ENCODE peak calls at places on chromosomes 1 and 21, in seven cellular contexts. D is glutamatergic neuron, P is choroid plexus epithelial cell, B is HFFc6, S is GM06990, M is ovary, J is esophagus muscularis mucosa. H is an unnamed sample.
A peak's percentile ranks its signal among the peaks of the same experiment; 100 is the strongest.

GRCh38 chr1:1616045-1616821 is 933 bp downstream of the MIB2 start:
- DNase-seq in D (peak; percentile 49), P (no peak), B (peak; percentile 16), S (peak; percentile 54), M (no peak), J (no peak), H (no peak)

GRCh38 chr1:168903237-168903830 is 174.3 kb upstream of the DPT start:
- DNase-seq in D (no peak), P (no peak), B (no peak), S (no peak), M (no peak), J (no peak), H (no peak)

GRCh38 chr1:66333463-66334232 is 200.3 kb upstream of the SGIP1 start:
- DNase-seq in D (no peak), P (no peak), B (no peak), S (no peak), M (no peak), J (no peak), H (no peak)

GRCh38 chr1:24955161-24955560 is 25.1 kb upstream of the RUNX3 start:
- DNase-seq in D (no peak), P (peak; percentile 67), B (peak; percentile 88), S (no peak), M (no peak), J (no peak), H (no peak)

GRCh38 chr1:2817784-2818564 is 16.5 kb upstream of the TTC34 start:
- DNase-seq in D (no peak), P (no peak), B (no peak), S (no peak), M (no peak), J (no peak), H (no peak)

GRCh38 chr1:68321084-68321685 is 88.9 kb upstream of the WLS start:
- DNase-seq in D (peak; percentile 65), P (peak; percentile 81), B (peak; percentile 48), S (no peak), M (peak; percentile 76), J (no peak), H (no peak)

GRCh38 chr1:206469411-206469932 is 804 bp upstream of the IKBKE start:
- DNase-seq in D (no peak), P (no peak), B (no peak), S (peak; percentile 49), M (no peak), J (no peak), H (no peak)

GRCh38 chr1:241560511-241561187 is 28.5 kb downstream of the KMO start:
- DNase-seq in D (no peak), P (peak; percentile 9), B (no peak), S (no peak), M (no peak), J (no peak), H (no peak)

GRCh38 chr1:152533327-152533938 is 19.2 kb downstream of the CRCT1 start:
- DNase-seq in D (peak; percentile 81), P (peak; percentile 4), B (peak; percentile 31), S (no peak), M (no peak), J (no peak), H (no peak)
- TF ChIP-seq CTCF in D (peak; percentile 76), P (peak; percentile 37), B (peak; percentile 77), S (peak; percentile 84), M (no peak), J (peak; percentile 11), H (no peak)

DNA sequence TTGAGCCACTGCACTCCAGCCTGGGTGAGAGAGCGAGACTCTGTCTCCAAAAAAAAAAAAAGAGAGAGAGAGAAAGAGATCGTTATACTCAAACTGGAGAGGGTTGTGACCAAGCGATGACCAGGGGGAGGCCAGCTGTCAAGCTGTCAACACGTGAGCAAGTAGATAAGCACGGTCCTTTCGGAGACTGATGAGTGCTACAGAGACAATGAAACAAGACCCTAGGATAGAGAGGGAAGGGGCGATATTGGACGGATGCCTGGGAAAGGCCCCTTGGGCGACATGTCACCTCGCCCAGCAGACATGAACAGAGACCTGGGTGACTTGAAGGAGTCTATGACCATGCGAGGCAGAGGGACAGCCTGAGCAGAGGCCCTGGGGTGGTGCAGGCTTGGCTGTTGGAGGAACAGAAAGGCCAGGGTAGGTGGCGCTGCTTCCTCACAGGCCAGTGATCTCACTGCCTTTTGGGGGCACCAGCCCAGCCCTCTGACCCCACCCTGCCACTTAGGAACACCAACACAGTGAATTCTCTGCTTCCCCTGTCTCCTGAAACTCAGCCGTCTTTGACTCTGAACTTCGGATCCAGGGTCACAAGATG is 100.8 kb upstream of the IFFO2 start:
- DNase-seq in D (no peak), P (no peak), B (no peak), S (no peak), M (no peak), J (no peak), H (no peak)
- TF ChIP-seq CTCF in D (no peak), P (no peak), B (peak; percentile 15), S (peak; percentile 10), M (no peak), J (no peak), H (no peak)

GRCh38 chr21:33458861-33459260 is 20.9 kb downstream of the TMEM50B start:
- DNase-seq in D (no peak), P (no peak), B (peak; percentile 23), S (no peak), M (no peak), J (no peak), H (no peak)
- TF ChIP-seq CTCF in D (no peak), P (no peak), B (no peak), S (no peak), M (no peak), J (no peak), H (no peak)

DNA sequence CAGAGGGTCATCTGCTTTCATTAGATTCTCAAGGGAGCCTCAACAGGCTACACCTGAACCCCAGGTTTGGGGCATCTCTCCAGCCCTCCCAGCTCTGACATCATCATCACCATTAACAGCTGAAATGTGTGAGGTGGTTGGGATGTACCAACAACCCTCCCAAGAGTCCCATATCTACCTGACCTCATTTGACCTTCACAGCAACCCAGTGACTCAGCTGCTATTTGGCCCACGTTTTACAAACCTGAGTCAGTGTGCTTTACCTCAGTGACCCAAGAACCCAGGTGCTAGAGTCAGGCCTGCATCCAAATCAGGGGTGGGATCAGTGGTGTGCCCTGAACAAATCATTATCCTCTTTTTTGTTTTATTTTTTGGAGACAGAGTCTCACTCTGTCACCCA is 53.3 kb upstream of the TINAGL1 start:
- DNase-seq in D (no peak), P (no peak), B (no peak), S (no peak), M (no peak), J (no peak), H (no peak)
- TF ChIP-seq CTCF in D (no peak), P (no peak), B (no peak), S (no peak), M (no peak), J (no peak), H (no peak)